ENCODE peak calls at places on chromosomes 3 and 15, in eight cellular contexts. B, H, S, Q, P, T, G and Y are unnamed samples.

GRCh38 chr3:100992086-100993033 is 861 bp downstream of the ABI3BP start:
- DNase-seq in B (peak), H (no peak), S (no peak), Q (no peak), P (no peak), T (no peak), G (no peak), Y (no peak)

GRCh38 chr3:178325330-178325729 is 210.9 kb upstream of the KCNMB2 start:
- DNase-seq in B (no peak), H (no peak), S (no peak), Q (no peak), P (no peak), T (no peak), G (no peak), Y (peak)

GRCh38 chr3:180571831-180572578 is 30.0 kb upstream of the TTC14 start:
- DNase-seq in B (no peak), H (no peak), S (no peak), Q (no peak), P (no peak), T (no peak), G (no peak), Y (no peak)

GRCh38 chr15:94177112-94177511 is 54.2 kb upstream of the MCTP2 start:
- DNase-seq in B (no peak), H (no peak), S (no peak), Q (no peak), P (no peak), T (no peak), G (peak), Y (peak)

GRCh38 chr3:182909318-182910040 is 70.9 kb downstream of the DCUN1D1 start:
- DNase-seq in B (no peak), H (no peak), S (no peak), Q (no peak), P (no peak), T (no peak), G (peak), Y (peak)

GRCh38 chr15:28955160-28955502 is 69.4 kb downstream of the APBA2 start:
- DNase-seq in B (no peak), H (no peak), S (peak), Q (peak), P (no peak), T (no peak), G (peak), Y (no peak)

GRCh38 chr3:16130066-16130465 is 44.4 kb upstream of the GALNT15 start:
- DNase-seq in B (no peak), H (no peak), S (no peak), Q (no peak), P (no peak), T (no peak), G (no peak), Y (no peak)

GRCh38 chr15:74733269-74733668 is 7.9 kb upstream of the CYP1A1 start:
- DNase-seq in B (no peak), H (no peak), S (peak), Q (no peak), P (no peak), T (no peak), G (no peak), Y (no peak)

GRCh38 chr3:124834723-124835718 is 52.1 kb downstream of the ITGB5 start:
- DNase-seq in B (peak), H (peak), S (no peak), Q (peak), P (peak), T (peak), G (peak), Y (peak)

GRCh38 chr3:55161256-55161655 is 233.4 kb upstream of the LRTM1 start:
- DNase-seq in B (no peak), H (no peak), S (no peak), Q (no peak), P (no peak), T (no peak), G (no peak), Y (no peak)

GRCh38 chr15:85583404-85584390 is 203.3 kb downstream of the AKAP13 start:
- DNase-seq in B (peak), H (peak), S (no peak), Q (no peak), P (no peak), T (no peak), G (no peak), Y (peak)

GRCh38 chr15:82750831-82751181 is 41.1 kb upstream of the AP3B2 start:
- DNase-seq in B (no peak), H (no peak), S (no peak), Q (no peak), P (no peak), T (no peak), G (no peak), Y (peak)

GRCh38 chr15:82748315-82748714 is 38.6 kb upstream of the AP3B2 start:
- DNase-seq in B (no peak), H (no peak), S (no peak), Q (no peak), P (no peak), T (no peak), G (no peak), Y (no peak)

GRCh38 chr15:82749951-82750830 is 40.5 kb upstream of the AP3B2 start:
- DNase-seq in B (peak), H (peak), S (peak), Q (peak), P (peak), T (peak), G (peak), Y (peak)
- TF ChIP-seq POLR2A in B (peak), H (peak), S (no peak), Q (peak), P (no peak), T (peak), G (peak), Y (peak)

GRCh38 chr3:150610785-150611184 is 7.7 kb downstream of the SELENOT start:
- DNase-seq in B (no peak), H (no peak), S (no peak), Q (no peak), P (no peak), T (no peak), G (peak), Y (no peak)

GRCh38 chr3:150613034-150613433 is 9.9 kb downstream of the SELENOT start:
- DNase-seq in B (no peak), H (no peak), S (no peak), Q (no peak), P (no peak), T (no peak), G (no peak), Y (no peak)

GRCh38 chr3:150612494-150612893 is 9.4 kb downstream of the SELENOT start:
- DNase-seq in B (no peak), H (no peak), S (no peak), Q (no peak), P (no peak), T (no peak), G (no peak), Y (no peak)

GRCh38 chr3:150611666-150612065 is 8.5 kb downstream of the SELENOT start:
- DNase-seq in B (no peak), H (no peak), S (no peak), Q (no peak), P (peak), T (no peak), G (no peak), Y (no peak)

GRCh38 chr3:150613709-150614480 is 10.8 kb downstream of the SELENOT start:
- DNase-seq in B (no peak), H (no peak), S (no peak), Q (no peak), P (no peak), T (no peak), G (no peak), Y (no peak)
- TF ChIP-seq POLR2A in B (no peak), H (no peak), S (no peak), Q (no peak), P (no peak), T (no peak), G (no peak), Y (no peak)

DNA sequence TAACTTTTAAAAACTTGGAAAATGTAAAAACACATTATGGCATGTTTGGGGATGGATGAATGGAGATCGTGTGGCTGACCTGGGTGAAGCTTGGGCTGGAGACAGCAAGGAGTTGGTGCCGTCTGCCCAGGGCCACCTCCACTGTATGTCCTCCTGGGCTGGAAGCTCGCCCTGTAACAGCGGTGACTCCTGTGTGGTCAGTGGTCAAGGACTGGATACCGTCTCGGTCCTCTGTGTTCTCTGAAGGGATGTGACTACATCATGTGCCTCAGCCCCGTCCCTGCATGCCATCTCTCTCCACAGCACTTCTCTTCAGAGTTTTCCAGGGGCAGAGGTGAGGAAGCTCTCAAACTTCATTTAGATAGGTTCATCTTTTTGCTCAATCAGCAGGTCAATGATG is 9.5 kb downstream of the LIMD1 start:
- DNase-seq in B (no peak), H (no peak), S (no peak), Q (no peak), P (no peak), T (no peak), G (no peak), Y (no peak)
- TF ChIP-seq POLR2A in B (no peak), H (no peak), S (no peak), Q (no peak), P (no peak), T (no peak), G (no peak), Y (no peak)

GRCh38 chr15:80152180-80152895 is 461 bp upstream of the FAH start:
- DNase-seq in B (peak), H (peak), S (peak), Q (peak), P (peak), T (peak), G (peak), Y (peak)
- TF ChIP-seq POLR2A in B (no peak), H (no peak), S (no peak), Q (no peak), P (no peak), T (no peak), G (peak), Y (no peak)

DNA sequence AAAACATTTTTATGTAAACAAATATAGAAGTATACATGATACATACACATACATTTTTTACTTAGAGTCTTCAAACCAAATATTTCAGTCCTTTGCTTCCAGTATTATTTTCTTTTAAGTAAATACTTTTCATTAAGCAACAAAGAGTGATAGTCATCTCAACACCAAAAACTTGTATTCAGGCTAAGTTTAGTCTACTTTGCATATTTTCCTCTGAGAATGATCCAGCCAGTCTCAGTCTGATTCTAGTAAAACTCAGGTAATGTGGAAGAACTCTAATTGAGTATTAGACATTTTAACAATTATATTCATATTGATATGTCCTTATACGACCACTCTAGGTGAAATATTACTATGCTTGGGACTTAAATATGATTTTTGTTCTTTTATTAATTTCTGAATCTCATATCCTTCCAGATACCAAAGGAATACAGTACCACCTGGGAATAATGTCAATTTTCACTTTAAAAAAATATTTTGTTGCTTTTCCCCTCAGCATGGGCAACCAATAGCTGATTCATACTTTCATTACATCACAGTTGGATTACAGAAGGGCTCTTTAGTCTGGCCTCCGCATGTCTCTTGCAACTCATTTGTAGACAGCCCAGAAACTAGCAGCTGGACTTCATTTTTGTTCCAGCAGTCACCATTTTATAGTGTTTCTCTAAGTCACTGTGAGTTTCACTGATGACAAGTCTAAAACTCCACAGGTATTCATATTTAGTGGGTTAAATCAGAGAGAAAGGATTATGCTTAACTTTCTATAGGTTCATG is 390.4 kb downstream of the ZBTB20 start:
- DNase-seq in B (no peak), H (peak), S (no peak), Q (no peak), P (no peak), T (no peak), G (no peak), Y (no peak)
- TF ChIP-seq POLR2A in B (no peak), H (no peak), S (no peak), Q (no peak), P (no peak), T (no peak), G (no peak), Y (no peak)

GRCh38 chr15:67680645-67681044 is 138.1 kb downstream of the MAP2K5 start:
- DNase-seq in B (no peak), H (no peak), S (no peak), Q (no peak), P (no peak), T (no peak), G (peak), Y (peak)

GRCh38 chr15:67670647-67671305 is 128.3 kb downstream of the MAP2K5 start:
- DNase-seq in B (no peak), H (no peak), S (no peak), Q (no peak), P (no peak), T (no peak), G (no peak), Y (no peak)

GRCh38 chr15:67678948-67679347 is 136.4 kb downstream of the MAP2K5 start:
- DNase-seq in B (no peak), H (no peak), S (no peak), Q (no peak), P (peak), T (no peak), G (no peak), Y (no peak)

GRCh38 chr15:67674983-67675382 is 132.5 kb downstream of the MAP2K5 start:
- DNase-seq in B (no peak), H (no peak), S (no peak), Q (no peak), P (no peak), T (no peak), G (no peak), Y (no peak)
- TF ChIP-seq POLR2A in B (no peak), H (no peak), S (no peak), Q (no peak), P (no peak), T (no peak), G (no peak), Y (no peak)

DNA sequence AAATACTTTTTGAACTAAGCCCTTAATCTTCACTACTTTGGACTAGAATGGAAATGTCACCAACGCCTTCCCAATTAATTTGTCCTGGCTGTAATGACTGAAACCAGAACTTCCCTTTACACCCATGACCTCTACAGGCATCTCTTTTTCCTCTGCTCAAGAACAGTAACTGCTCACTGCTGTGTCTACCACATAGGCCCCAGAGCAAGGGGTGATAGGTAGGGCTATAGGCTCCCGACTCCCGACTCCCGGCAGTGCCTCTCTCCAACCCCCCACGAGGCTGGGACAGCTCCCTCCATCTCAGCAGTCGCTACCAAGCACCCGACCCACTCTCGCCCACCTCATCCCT is 384 bp upstream of the LEKR1 start:
- DNase-seq in B (no peak), H (no peak), S (no peak), Q (no peak), P (no peak), T (no peak), G (no peak), Y (no peak)
- TF ChIP-seq POLR2A in B (no peak), H (no peak), S (no peak), Q (no peak), P (no peak), T (no peak), G (no peak), Y (no peak)

GRCh38 chr3:48472923-48473616 is 26.5 kb downstream of the ATRIP start:
- DNase-seq in B (peak), H (peak), S (peak), Q (peak), P (peak), T (peak), G (peak), Y (peak)
- TF ChIP-seq POLR2A in B (peak), H (peak), S (peak), Q (peak), P (no peak), T (peak), G (peak), Y (peak)